ENCODE peak calls at places on chromosomes 2 and 18, in five cellular contexts. One of them, this sample, is unnamed.

GRCh38 chr2:24515335-24515734 is 24.3 kb downstream of the NCOA1 start:
- DNase-seq in CD4-positive, alpha-beta T cell: no peak
- DNase-seq in stimulated activated CD8-positive, alpha-beta memory T cell treated with anti-CD3 and anti-CD28 coated beads, Interleukin-15, amount 100 ng/mL, for 24 hours: no peak
- DNase-seq in T follicular helper cell: no peak
- DNase-seq in endothelial cell: no peak
- DNase-seq in this sample: peak; percentile 19

GRCh38 chr2:158509928-158510797 is 53.4 kb downstream of the PKP4 start:
- DNase-seq in CD4-positive, alpha-beta T cell: no peak
- DNase-seq in stimulated activated CD8-positive, alpha-beta memory T cell treated with anti-CD3 and anti-CD28 coated beads, Interleukin-15, amount 100 ng/mL, for 24 hours: no peak
- DNase-seq in T follicular helper cell: no peak
- DNase-seq in endothelial cell: no peak
- DNase-seq in this sample: no peak

GRCh38 chr2:151952691-151953456 is 124.7 kb upstream of the ARL5A start:
- DNase-seq in CD4-positive, alpha-beta T cell: no peak
- DNase-seq in stimulated activated CD8-positive, alpha-beta memory T cell treated with anti-CD3 and anti-CD28 coated beads, Interleukin-15, amount 100 ng/mL, for 24 hours: no peak
- DNase-seq in T follicular helper cell: no peak
- DNase-seq in endothelial cell: no peak
- DNase-seq in this sample: no peak

GRCh38 chr2:224077773-224078507 is 38.9 kb upstream of the SERPINE2 start:
- DNase-seq in CD4-positive, alpha-beta T cell: no peak
- DNase-seq in stimulated activated CD8-positive, alpha-beta memory T cell treated with anti-CD3 and anti-CD28 coated beads, Interleukin-15, amount 100 ng/mL, for 24 hours: no peak
- DNase-seq in T follicular helper cell: no peak
- DNase-seq in endothelial cell: no peak
- DNase-seq in this sample: no peak

GRCh38 chr2:58594175-58594574 is 353.1 kb upstream of the FANCL start:
- DNase-seq in CD4-positive, alpha-beta T cell: no peak
- DNase-seq in stimulated activated CD8-positive, alpha-beta memory T cell treated with anti-CD3 and anti-CD28 coated beads, Interleukin-15, amount 100 ng/mL, for 24 hours: no peak
- DNase-seq in T follicular helper cell: no peak
- DNase-seq in endothelial cell: peak; percentile 5
- DNase-seq in this sample: peak; percentile 64

GRCh38 chr18:57051586-57052044 is 95.3 kb upstream of the BOD1L2 start:
- DNase-seq in CD4-positive, alpha-beta T cell: no peak
- DNase-seq in stimulated activated CD8-positive, alpha-beta memory T cell treated with anti-CD3 and anti-CD28 coated beads, Interleukin-15, amount 100 ng/mL, for 24 hours: no peak
- DNase-seq in T follicular helper cell: no peak
- DNase-seq in endothelial cell: no peak
- DNase-seq in this sample: no peak

GRCh38 chr2:236309669-236310029 is 45.4 kb upstream of the ASB18 start:
- DNase-seq in CD4-positive, alpha-beta T cell: no peak
- DNase-seq in stimulated activated CD8-positive, alpha-beta memory T cell treated with anti-CD3 and anti-CD28 coated beads, Interleukin-15, amount 100 ng/mL, for 24 hours: no peak
- DNase-seq in T follicular helper cell: no peak
- DNase-seq in endothelial cell: peak; percentile 68
- DNase-seq in this sample: peak; percentile 62

GRCh38 chr2:9261231-9261883 is 54.7 kb downstream of the ASAP2 start:
- DNase-seq in CD4-positive, alpha-beta T cell: no peak
- DNase-seq in stimulated activated CD8-positive, alpha-beta memory T cell treated with anti-CD3 and anti-CD28 coated beads, Interleukin-15, amount 100 ng/mL, for 24 hours: no peak
- DNase-seq in T follicular helper cell: no peak
- DNase-seq in endothelial cell: no peak
- DNase-seq in this sample: no peak

GRCh38 chr2:233409286-233409991 is 55.1 kb downstream of the DGKD start:
- DNase-seq in CD4-positive, alpha-beta T cell: no peak
- DNase-seq in stimulated activated CD8-positive, alpha-beta memory T cell treated with anti-CD3 and anti-CD28 coated beads, Interleukin-15, amount 100 ng/mL, for 24 hours: no peak
- DNase-seq in T follicular helper cell: no peak
- DNase-seq in endothelial cell: no peak
- DNase-seq in this sample: no peak

GRCh38 chr2:37506407-37507068 is 162.1 kb downstream of the QPCT start:
- DNase-seq in CD4-positive, alpha-beta T cell: no peak
- DNase-seq in stimulated activated CD8-positive, alpha-beta memory T cell treated with anti-CD3 and anti-CD28 coated beads, Interleukin-15, amount 100 ng/mL, for 24 hours: no peak
- DNase-seq in T follicular helper cell: no peak
- DNase-seq in endothelial cell: no peak
- DNase-seq in this sample: no peak

GRCh38 chr2:173972165-173972564 is 7.0 kb upstream of the SP3 start:
- DNase-seq in CD4-positive, alpha-beta T cell: no peak
- DNase-seq in stimulated activated CD8-positive, alpha-beta memory T cell treated with anti-CD3 and anti-CD28 coated beads, Interleukin-15, amount 100 ng/mL, for 24 hours: no peak
- DNase-seq in T follicular helper cell: no peak
- DNase-seq in endothelial cell: no peak
- DNase-seq in this sample: no peak

GRCh38 chr2:47908682-47909081 is 2.4 kb upstream of the FBXO11 start:
- DNase-seq in CD4-positive, alpha-beta T cell: no peak
- DNase-seq in stimulated activated CD8-positive, alpha-beta memory T cell treated with anti-CD3 and anti-CD28 coated beads, Interleukin-15, amount 100 ng/mL, for 24 hours: no peak
- DNase-seq in T follicular helper cell: no peak
- DNase-seq in endothelial cell: no peak
- DNase-seq in this sample: no peak

GRCh38 chr2:9844581-9844980 is 1.3 kb downstream of the TAF1B start:
- DNase-seq in CD4-positive, alpha-beta T cell: no peak
- DNase-seq in stimulated activated CD8-positive, alpha-beta memory T cell treated with anti-CD3 and anti-CD28 coated beads, Interleukin-15, amount 100 ng/mL, for 24 hours: no peak
- DNase-seq in T follicular helper cell: no peak
- DNase-seq in endothelial cell: no peak
- DNase-seq in this sample: peak; percentile 75

GRCh38 chr18:11398625-11399024 is 210.8 kb upstream of the SLC35G4 start:
- DNase-seq in CD4-positive, alpha-beta T cell: no peak
- DNase-seq in stimulated activated CD8-positive, alpha-beta memory T cell treated with anti-CD3 and anti-CD28 coated beads, Interleukin-15, amount 100 ng/mL, for 24 hours: no peak
- DNase-seq in T follicular helper cell: no peak
- DNase-seq in endothelial cell: no peak
- DNase-seq in this sample: peak; percentile 55

GRCh38 chr2:95115418-95115817 is 6.2 kb downstream of the MRPS5 start:
- DNase-seq in CD4-positive, alpha-beta T cell: peak; percentile 63
- DNase-seq in stimulated activated CD8-positive, alpha-beta memory T cell treated with anti-CD3 and anti-CD28 coated beads, Interleukin-15, amount 100 ng/mL, for 24 hours: peak; percentile 17
- DNase-seq in T follicular helper cell: peak; percentile 67
- DNase-seq in endothelial cell: peak; percentile 71
- DNase-seq in this sample: peak; percentile 81

GRCh38 chr2:36811071-36811470 is 114.6 kb downstream of the VIT start:
- DNase-seq in CD4-positive, alpha-beta T cell: no peak
- DNase-seq in stimulated activated CD8-positive, alpha-beta memory T cell treated with anti-CD3 and anti-CD28 coated beads, Interleukin-15, amount 100 ng/mL, for 24 hours: no peak
- DNase-seq in T follicular helper cell: no peak
- DNase-seq in endothelial cell: no peak
- DNase-seq in this sample: no peak

GRCh38 chr2:88919087-88919738 is 227.7 kb downstream of the RPIA start:
- DNase-seq in CD4-positive, alpha-beta T cell: no peak
- DNase-seq in stimulated activated CD8-positive, alpha-beta memory T cell treated with anti-CD3 and anti-CD28 coated beads, Interleukin-15, amount 100 ng/mL, for 24 hours: no peak
- DNase-seq in T follicular helper cell: no peak
- DNase-seq in endothelial cell: no peak
- DNase-seq in this sample: no peak

GRCh38 chr2:98912957-98913915 is 22.8 kb downstream of the CRACDL start:
- DNase-seq in CD4-positive, alpha-beta T cell: no peak
- DNase-seq in stimulated activated CD8-positive, alpha-beta memory T cell treated with anti-CD3 and anti-CD28 coated beads, Interleukin-15, amount 100 ng/mL, for 24 hours: no peak
- DNase-seq in T follicular helper cell: no peak
- DNase-seq in endothelial cell: no peak
- DNase-seq in this sample: no peak

GRCh38 chr2:17538844-17539554 is 1.5 kb upstream of the VSNL1 start:
- DNase-seq in CD4-positive, alpha-beta T cell: no peak
- DNase-seq in stimulated activated CD8-positive, alpha-beta memory T cell treated with anti-CD3 and anti-CD28 coated beads, Interleukin-15, amount 100 ng/mL, for 24 hours: no peak
- DNase-seq in T follicular helper cell: no peak
- DNase-seq in endothelial cell: peak; percentile 85
- DNase-seq in this sample: no peak

GRCh38 chr2:66456183-66457041 is 21.5 kb downstream of the MEIS1 start:
- DNase-seq in CD4-positive, alpha-beta T cell: no peak
- DNase-seq in stimulated activated CD8-positive, alpha-beta memory T cell treated with anti-CD3 and anti-CD28 coated beads, Interleukin-15, amount 100 ng/mL, for 24 hours: no peak
- DNase-seq in T follicular helper cell: no peak
- DNase-seq in endothelial cell: no peak
- DNase-seq in this sample: no peak

This sample was measured in Karpas-422.